ENCODE peak calls at places on chromosomes 11 and 22, in five cellular contexts. P is HFF-Myc; N is activated CD4-positive, alpha-beta T cell treated with anti-CD3 and anti-CD28 coated beads, Interleukin-2, amount 50 U/mL, for 24 hours; X is HTR-8/SVneo; L is hypothalamus. Q is an unnamed sample.

GRCh38 chr11:77515483-77515882 is 41.6 kb upstream of the PAK1 start:
- DNase-seq in P (no peak), N (no peak), X (no peak), L (no peak), Q (no peak)

GRCh38 chr11:64317325-64317960 is at the start of gene TRMT112:
- DNase-seq in P (peak; percentile 94), N (peak; percentile 99), X (peak; percentile 94), L (peak; percentile 97), Q (peak; percentile 79)

GRCh38 chr11:81874627-81875026 is 859.0 kb downstream of the FAM181B start:
- DNase-seq in P (no peak), N (no peak), X (no peak), L (no peak), Q (no peak)

GRCh38 chr11:66346476-66347424 is 679 bp downstream of the B4GAT1 start:
- DNase-seq in P (no peak), N (no peak), X (no peak), L (no peak), Q (no peak)

GRCh38 chr22:36327922-36328551 is 59.7 kb downstream of the MYH9 start:
- DNase-seq in P (no peak), N (no peak), X (no peak), L (no peak), Q (no peak)

GRCh38 chr22:20249797-20250354 is 18.2 kb downstream of the RTN4R start:
- DNase-seq in P (no peak), N (no peak), X (no peak), L (peak; percentile 25), Q (no peak)

GRCh38 chr11:64344721-64345120 is 4.7 kb downstream of the CCDC88B start:
- DNase-seq in P (no peak), N (no peak), X (no peak), L (no peak), Q (no peak)

GRCh38 chr22:19041403-19042074 is 80.7 kb downstream of the DGCR2 start:
- DNase-seq in P (no peak), N (no peak), X (no peak), L (no peak), Q (no peak)

GRCh38 chr11:8258771-8259170 is 4.9 kb downstream of the LMO1 start:
- DNase-seq in P (no peak), N (no peak), X (no peak), L (no peak), Q (no peak)

GRCh38 chr11:9150501-9150900 is 59.1 kb upstream of the SCUBE2 start:
- DNase-seq in P (no peak), N (no peak), X (no peak), L (no peak), Q (no peak)

GRCh38 chr22:32823024-32823730 is 21.7 kb downstream of the TIMP3 start:
- DNase-seq in P (no peak), N (no peak), X (no peak), L (no peak), Q (no peak)

GRCh38 chr11:61752117-61752924 is at the start of gene MYRF:
- DNase-seq in P (no peak), N (peak; percentile 25), X (peak; percentile 67), L (peak; percentile 30), Q (peak; percentile 43)

GRCh38 chr11:2393941-2394817 is 6.4 kb upstream of the TSSC4 start:
- DNase-seq in P (no peak), N (no peak), X (no peak), L (no peak), Q (no peak)

GRCh38 chr11:33040127-33040861 is 922 bp downstream of the TCP11L1 start:
- DNase-seq in P (no peak), N (peak; percentile 43), X (no peak), L (no peak), Q (no peak)

GRCh38 chr11:62611705-62612365 is 740 bp downstream of the EML3 start:
- DNase-seq in P (no peak), N (peak; percentile 51), X (no peak), L (no peak), Q (no peak)

GRCh38 chr11:10925149-10925926 is 67.5 kb upstream of the ZBED5 start:
- DNase-seq in P (no peak), N (no peak), X (no peak), L (no peak), Q (no peak)

GRCh38 chr11:68865241-68865640 is 23.5 kb upstream of the CPT1A start:
- DNase-seq in P (no peak), N (no peak), X (no peak), L (no peak), Q (no peak)

GRCh38 chr11:11252403-11252802 is 100.6 kb downstream of the CSNK2A3 start:
- DNase-seq in P (no peak), N (no peak), X (no peak), L (no peak), Q (no peak)

GRCh38 chr22:39194098-39194497 is 41.6 kb upstream of the CBX7 start:
- DNase-seq in P (no peak), N (no peak), X (no peak), L (no peak), Q (no peak)

GRCh38 chr22:46026907-46027218 is 49.9 kb upstream of the WNT7B start:
- DNase-seq in P (no peak), N (no peak), X (no peak), L (no peak), Q (no peak)

GRCh38 chr11:86245369-86246292 is 1.1 kb downstream of the EED start:
- DNase-seq in P (no peak), N (no peak), X (no peak), L (no peak), Q (no peak)